ENCODE peak calls at places on chromosome 22, in four cellular contexts. N is K562, L is HepG2, B is SK-N-SH. I is an unnamed sample.

GRCh38 chr22:35434061-35434750 is 34.3 kb downstream of the MCM5 start:
- DNase-seq in N (no peak), L (no peak), B (no peak), I (no peak)

GRCh38 chr22:17910561-17911311 is 113.6 kb downstream of the MICAL3 start:
- DNase-seq in N (peak; percentile 40), L (no peak), B (peak; percentile 68), I (peak; percentile 61)

GRCh38 chr22:19069451-19069850 is 52.8 kb downstream of the DGCR2 start:
- DNase-seq in N (no peak), L (no peak), B (no peak), I (no peak)

GRCh38 chr22:44543362-44543761 is 45.3 kb upstream of the RTL6 start:
- DNase-seq in N (no peak), L (no peak), B (no peak), I (no peak)

GRCh38 chr22:17578129-17578754 is 14.9 kb downstream of the SLC25A18 start:
- DNase-seq in N (no peak), L (peak; percentile 21), B (no peak), I (no peak)

GRCh38 chr22:29782061-29782845 is 15.1 kb downstream of the UQCR10 start:
- DNase-seq in N (no peak), L (peak; percentile 50), B (no peak), I (no peak)

GRCh38 chr22:19844423-19845368 is 10.0 kb downstream of the GNB1L start:
- DNase-seq in N (no peak), L (no peak), B (peak; percentile 80), I (no peak)

GRCh38 chr22:41847300-41847699 is 14.4 kb downstream of the SREBF2 start:
- DNase-seq in N (no peak), L (no peak), B (no peak), I (no peak)

GRCh38 chr22:50340157-50340879 is 2.8 kb upstream of the PPP6R2 start:
- DNase-seq in N (peak; percentile 56), L (peak; percentile 70), B (peak; percentile 39), I (no peak)

GRCh38 chr22:49894321-49895072 is 23.7 kb downstream of the ALG12 start:
- DNase-seq in N (peak; percentile 36), L (no peak), B (peak; percentile 37), I (no peak)

GRCh38 chr22:49737101-49737551 is 90.5 kb downstream of the BRD1 start:
- DNase-seq in N (no peak), L (no peak), B (no peak), I (no peak)

GRCh38 chr22:36180038-36180880 is 19.7 kb upstream of the APOL3 start:
- DNase-seq in N (peak; percentile 79), L (peak; percentile 56), B (peak; percentile 67), I (peak; percentile 91)

GRCh38 chr22:50585781-50586180 is 3.1 kb upstream of the CHKB start:
- DNase-seq in N (no peak), L (no peak), B (no peak), I (no peak)

GRCh38 chr22:33025675-33026074 is 32.5 kb downstream of the SYN3 start:
- DNase-seq in N (no peak), L (no peak), B (no peak), I (no peak)

GRCh38 chr22:50670513-50670912 is 2.1 kb upstream of the SHANK3 start:
- DNase-seq in N (no peak), L (no peak), B (no peak), I (no peak)

GRCh38 chr22:27386186-27386585 is 415.4 kb downstream of the MN1 start:
- DNase-seq in N (no peak), L (no peak), B (no peak), I (no peak)
- TF ChIP-seq FOXJ3 in N (no peak), L (no peak), B (no peak), I (no peak)

DNA sequence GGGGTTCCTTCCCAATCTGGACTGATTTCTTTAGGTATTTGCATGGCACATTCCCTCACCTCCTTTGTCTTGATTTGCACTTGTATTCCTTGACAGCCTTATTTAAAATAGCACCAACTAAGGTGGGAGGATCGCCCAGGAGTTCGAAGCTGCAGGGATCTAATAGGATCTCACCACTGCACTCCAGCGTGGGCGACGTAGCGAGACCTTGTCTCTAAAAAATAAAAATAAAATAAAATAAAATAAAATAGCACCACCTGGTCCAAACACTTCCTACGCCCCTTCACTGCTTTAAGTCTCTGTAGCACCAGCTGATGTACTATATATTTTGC is 775 bp downstream of the SLC2A11 start:
- DNase-seq in N (no peak), L (no peak), B (no peak), I (no peak)
- TF ChIP-seq FOXJ3 in N (no peak), L (no peak), B (no peak), I (no peak)

DNA sequence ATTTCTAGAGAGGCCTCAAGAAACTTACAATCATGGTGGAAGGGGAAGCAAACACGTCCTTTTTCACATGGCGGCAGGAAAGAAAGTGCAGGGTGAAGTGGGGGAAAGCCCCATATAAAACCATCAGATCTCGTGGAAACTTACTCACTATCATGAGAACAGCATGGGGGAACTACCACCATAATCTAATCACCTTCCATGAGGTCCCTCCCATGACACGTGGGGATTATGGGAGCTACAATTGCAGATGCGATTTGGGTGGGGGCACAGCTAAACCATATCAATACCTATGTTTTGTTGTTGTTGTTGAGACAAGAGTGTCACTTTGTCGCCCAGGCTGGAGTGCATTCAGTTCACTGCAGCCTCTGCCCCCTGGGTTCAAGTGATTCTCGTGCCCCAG is 29.9 kb downstream of the SFI1 start:
- DNase-seq in N (no peak), L (no peak), B (no peak), I (no peak)
- TF ChIP-seq FOXJ3 in N (no peak), L (no peak), B (no peak), I (no peak)

DNA sequence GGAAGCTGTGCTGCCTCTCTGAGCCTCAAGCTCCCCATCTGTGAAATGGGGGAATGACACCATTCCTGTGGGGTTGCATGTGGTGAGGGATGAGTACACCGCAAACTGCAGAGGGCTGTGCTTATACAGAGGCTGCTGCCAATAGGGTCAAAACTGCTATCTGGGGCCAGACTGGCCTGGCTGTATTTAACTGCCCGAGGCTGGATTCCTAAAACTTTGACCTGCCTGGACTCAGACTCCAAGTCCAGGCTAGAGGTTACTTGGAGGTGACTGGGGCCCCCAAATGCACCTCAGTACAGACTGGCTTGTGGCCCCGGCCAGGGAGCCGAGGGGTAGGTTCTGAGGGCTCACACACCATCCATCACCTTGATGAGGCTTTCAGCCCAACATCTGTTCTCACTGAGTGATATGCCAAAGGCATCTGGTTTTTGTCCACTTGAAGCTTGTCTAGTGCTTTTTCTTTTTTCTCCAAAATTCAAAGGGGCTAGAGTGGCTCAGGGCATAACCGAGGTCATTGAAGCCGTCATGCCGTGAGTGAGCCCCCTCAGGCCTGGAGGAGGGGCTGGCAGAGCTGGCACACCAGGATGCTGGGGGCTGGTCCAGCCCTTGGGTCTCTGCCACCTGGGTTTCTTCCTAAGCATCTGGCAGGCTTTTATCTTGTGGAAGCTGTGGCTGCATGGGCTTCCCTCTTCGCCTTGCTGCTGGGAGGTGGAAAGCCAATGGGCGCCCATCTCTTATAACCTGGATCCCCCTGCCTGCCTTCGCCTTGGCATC is 52.4 kb upstream of the TTLL12 start:
- DNase-seq in N (no peak), L (no peak), B (peak; percentile 84), I (no peak)
- TF ChIP-seq FOXJ3 in N (no peak), L (no peak), B (peak; percentile 45), I (no peak)

GRCh38 chr22:22827187-22827948 is 60.2 kb upstream of the IGLL5 start:
- DNase-seq in N (no peak), L (no peak), B (no peak), I (no peak)

GRCh38 chr22:22823126-22823804 is 64.4 kb upstream of the IGLL5 start:
- DNase-seq in N (no peak), L (no peak), B (no peak), I (no peak)

GRCh38 chr22:22824340-22825212 is 63.0 kb upstream of the IGLL5 start:
- DNase-seq in N (no peak), L (no peak), B (no peak), I (no peak)

GRCh38 chr22:22822106-22822505 is 65.5 kb upstream of the IGLL5 start:
- DNase-seq in N (no peak), L (no peak), B (no peak), I (no peak)

DNA sequence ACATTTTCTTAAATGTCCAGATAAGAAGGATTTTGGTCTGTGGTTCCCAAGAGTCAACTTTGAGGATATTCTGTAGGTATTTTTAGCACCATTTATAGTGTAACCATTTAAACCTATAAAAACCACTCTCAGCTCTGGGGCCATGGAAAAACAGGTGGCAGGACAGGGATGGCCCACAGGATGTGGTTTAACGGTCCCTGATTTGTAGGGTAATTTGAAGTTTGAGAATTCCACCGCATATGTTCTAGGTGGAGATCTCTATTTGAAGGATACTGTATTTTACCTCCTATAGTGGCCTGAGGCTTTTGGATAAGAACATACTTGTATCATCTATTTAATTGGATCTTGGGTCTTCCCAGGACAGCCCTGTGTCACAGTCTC is 62.4 kb upstream of the IGLL5 start:
- DNase-seq in N (no peak), L (no peak), B (no peak), I (no peak)
- TF ChIP-seq FOXJ3 in N (no peak), L (no peak), B (no peak), I (no peak)

GRCh38 chr22:46533434-46533833 is 4.0 kb downstream of the CELSR1 start:
- DNase-seq in N (peak; percentile 20), L (no peak), B (no peak), I (peak; percentile 38)

GRCh38 chr22:46535876-46536558 is 1.4 kb downstream of the CELSR1 start:
- DNase-seq in N (no peak), L (no peak), B (no peak), I (no peak)

GRCh38 chr22:46536559-46537220 is 730 bp downstream of the CELSR1 start:
- DNase-seq in N (no peak), L (no peak), B (peak; percentile 66), I (peak; percentile 39)

GRCh38 chr22:46534177-46534776 is 3.1 kb downstream of the CELSR1 start:
- DNase-seq in N (no peak), L (no peak), B (no peak), I (no peak)

GRCh38 chr22:46534901-46535630 is 2.4 kb downstream of the CELSR1 start:
- DNase-seq in N (no peak), L (no peak), B (no peak), I (no peak)
- TF ChIP-seq FOXJ3 in N (no peak), L (no peak), B (no peak), I (no peak)

GRCh38 chr22:24583221-24583971 is 9.5 kb downstream of the LRRC75B start:
- DNase-seq in N (no peak), L (peak; percentile 76), B (peak; percentile 84), I (no peak)
- TF ChIP-seq FOXJ3 in N (no peak), L (no peak), B (peak; percentile 37), I (no peak)

GRCh38 chr22:40637181-40638150 is 947 bp upstream of the MRTFA start:
- DNase-seq in N (peak; percentile 42), L (no peak), B (no peak), I (peak; percentile 19)
- TF ChIP-seq FOXJ3 in N (no peak), L (no peak), B (no peak), I (no peak)

I was measured in WTC11.